ENCODE peak calls at places on chromosome 2, in four cellular contexts. One of them, this sample, is unnamed.

GRCh38 chr2:15770606-15771005 is 169.7 kb upstream of the MYCN start:
- DNase-seq in neural progenitor cell: no peak
- DNase-seq in K562: no peak
- DNase-seq in GM23338: no peak
- DNase-seq in this sample: no peak

GRCh38 chr2:176753752-176754474 is 458.7 kb upstream of the HNRNPA3 start:
- DNase-seq in neural progenitor cell: no peak
- DNase-seq in K562: no peak
- DNase-seq in GM23338: no peak
- DNase-seq in this sample: no peak

GRCh38 chr2:210502997-210503621 is 26.6 kb upstream of the LANCL1 start:
- DNase-seq in neural progenitor cell: peak
- DNase-seq in K562: peak
- DNase-seq in GM23338: peak
- DNase-seq in this sample: peak

GRCh38 chr2:241272298-241272721 is 43.2 kb downstream of the HDLBP start:
- DNase-seq in neural progenitor cell: peak
- DNase-seq in K562: peak
- DNase-seq in GM23338: peak
- DNase-seq in this sample: no peak

GRCh38 chr2:120722603-120723421 is 12.9 kb upstream of the GLI2 start:
- DNase-seq in neural progenitor cell: peak
- DNase-seq in K562: no peak
- DNase-seq in GM23338: no peak
- DNase-seq in this sample: no peak

GRCh38 chr2:143936758-143937562 is 583.0 kb downstream of the ZEB2 start:
- DNase-seq in neural progenitor cell: peak
- DNase-seq in K562: no peak
- DNase-seq in GM23338: peak
- DNase-seq in this sample: peak

GRCh38 chr2:30134582-30134981 is 12.2 kb upstream of the YPEL5 start:
- DNase-seq in neural progenitor cell: no peak
- DNase-seq in K562: no peak
- DNase-seq in GM23338: no peak
- DNase-seq in this sample: no peak

GRCh38 chr2:238272156-238272555 is 16.3 kb downstream of the PER2 start:
- DNase-seq in neural progenitor cell: no peak
- DNase-seq in K562: no peak
- DNase-seq in GM23338: no peak
- DNase-seq in this sample: no peak

GRCh38 chr2:120262761-120263428 is 10.2 kb downstream of the RALB start:
- DNase-seq in neural progenitor cell: peak
- DNase-seq in K562: peak
- DNase-seq in GM23338: no peak
- DNase-seq in this sample: no peak

GRCh38 chr2:240397542-240397916 is 37.9 kb upstream of the GPC1 start:
- DNase-seq in neural progenitor cell: no peak
- DNase-seq in K562: no peak
- DNase-seq in GM23338: no peak
- DNase-seq in this sample: no peak

GRCh38 chr2:201962766-201963555 is 70.7 kb upstream of the FZD7 start:
- DNase-seq in neural progenitor cell: no peak
- DNase-seq in K562: no peak
- DNase-seq in GM23338: no peak
- DNase-seq in this sample: no peak

GRCh38 chr2:237482485-237482884 is 4.6 kb upstream of the MLPH start:
- DNase-seq in neural progenitor cell: no peak
- DNase-seq in K562: no peak
- DNase-seq in GM23338: no peak
- DNase-seq in this sample: no peak

GRCh38 chr2:17976871-17977746 is 98.6 kb downstream of the KCNS3 start:
- DNase-seq in neural progenitor cell: no peak
- DNase-seq in K562: no peak
- DNase-seq in GM23338: no peak
- DNase-seq in this sample: no peak

GRCh38 chr2:239751719-239752355 is 273.3 kb downstream of the NDUFA10 start:
- DNase-seq in neural progenitor cell: no peak
- DNase-seq in K562: no peak
- DNase-seq in GM23338: no peak
- DNase-seq in this sample: no peak

GRCh38 chr2:28206786-28207185 is 185.9 kb upstream of the FOSL2 start:
- DNase-seq in neural progenitor cell: no peak
- DNase-seq in K562: no peak
- DNase-seq in GM23338: no peak
- DNase-seq in this sample: no peak

GRCh38 chr2:187470698-187471097 is 22.6 kb upstream of the CALCRL start:
- DNase-seq in neural progenitor cell: no peak
- DNase-seq in K562: no peak
- DNase-seq in GM23338: no peak
- DNase-seq in this sample: no peak

GRCh38 chr2:187477041-187477440 is 29.0 kb upstream of the CALCRL start:
- DNase-seq in neural progenitor cell: no peak
- DNase-seq in K562: no peak
- DNase-seq in GM23338: no peak
- DNase-seq in this sample: no peak

GRCh38 chr2:187478719-187479118 is 30.7 kb upstream of the CALCRL start:
- DNase-seq in neural progenitor cell: no peak
- DNase-seq in K562: no peak
- DNase-seq in GM23338: no peak
- DNase-seq in this sample: no peak

GRCh38 chr2:187481543-187481942 is 33.5 kb upstream of the CALCRL start:
- DNase-seq in neural progenitor cell: no peak
- DNase-seq in K562: no peak
- DNase-seq in GM23338: no peak
- DNase-seq in this sample: no peak

DNA sequence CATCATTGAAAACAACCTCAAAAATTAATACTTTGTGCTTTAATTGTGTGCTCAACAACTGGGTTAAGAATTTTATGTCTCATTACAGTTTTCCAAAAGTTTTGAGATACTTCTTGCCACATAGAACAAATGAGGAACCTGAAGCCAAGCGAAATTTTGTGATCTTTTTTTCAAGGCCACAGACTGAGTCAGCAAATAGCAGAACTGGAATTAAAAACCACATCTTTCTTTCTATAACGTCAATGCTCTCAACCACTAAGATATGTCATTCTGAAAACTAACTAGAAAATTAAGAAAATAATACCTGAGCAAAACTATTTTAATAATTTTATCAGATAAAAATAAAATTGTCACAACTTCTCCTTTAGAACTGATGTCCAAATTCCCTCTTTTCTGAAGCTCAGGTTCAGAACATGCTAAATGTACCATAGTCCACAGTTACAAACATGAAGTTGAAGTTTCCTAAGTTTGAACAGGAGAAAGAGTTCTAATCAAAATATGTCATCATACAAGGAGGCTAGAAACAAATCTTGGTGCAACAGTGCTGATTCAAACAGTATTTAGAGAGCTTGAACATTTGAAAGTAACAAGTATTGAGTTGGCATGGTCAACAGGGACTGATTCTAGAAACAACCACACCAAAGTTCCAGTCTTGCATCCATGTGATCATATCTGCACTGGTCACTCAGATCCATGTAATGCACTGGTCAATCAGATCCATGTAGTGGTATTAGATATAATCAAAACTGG is 27.6 kb upstream of the CALCRL start:
- DNase-seq in neural progenitor cell: no peak
- DNase-seq in K562: no peak
- DNase-seq in GM23338: no peak
- DNase-seq in this sample: no peak
- H3K27ac ChIP-seq in neural progenitor cell: no peak
- H3K27ac ChIP-seq in K562: no peak
- H3K27ac ChIP-seq in GM23338: no peak
- H3K27ac ChIP-seq in this sample: no peak

GRCh38 chr2:223959688-223960087 is 2.4 kb downstream of the MRPL44 start:
- DNase-seq in neural progenitor cell: no peak
- DNase-seq in K562: no peak
- DNase-seq in GM23338: no peak
- DNase-seq in this sample: no peak
- H3K4me3 ChIP-seq in neural progenitor cell: peak
- H3K4me3 ChIP-seq in K562: no peak
- H3K4me3 ChIP-seq in GM23338: no peak
- H3K4me3 ChIP-seq in this sample: peak

GRCh38 chr2:207925601-207926000 is 99.7 kb downstream of the PLEKHM3 start:
- DNase-seq in neural progenitor cell: no peak
- DNase-seq in K562: no peak
- DNase-seq in GM23338: no peak
- DNase-seq in this sample: no peak

GRCh38 chr2:207928079-207928478 is 97.2 kb downstream of the PLEKHM3 start:
- DNase-seq in neural progenitor cell: no peak
- DNase-seq in K562: no peak
- DNase-seq in GM23338: no peak
- DNase-seq in this sample: no peak

GRCh38 chr2:207929923-207930322 is 95.4 kb downstream of the PLEKHM3 start:
- DNase-seq in neural progenitor cell: no peak
- DNase-seq in K562: no peak
- DNase-seq in GM23338: no peak
- DNase-seq in this sample: no peak

GRCh38 chr2:207930747-207931146 is 94.6 kb downstream of the PLEKHM3 start:
- DNase-seq in neural progenitor cell: no peak
- DNase-seq in K562: no peak
- DNase-seq in GM23338: peak
- DNase-seq in this sample: no peak

DNA sequence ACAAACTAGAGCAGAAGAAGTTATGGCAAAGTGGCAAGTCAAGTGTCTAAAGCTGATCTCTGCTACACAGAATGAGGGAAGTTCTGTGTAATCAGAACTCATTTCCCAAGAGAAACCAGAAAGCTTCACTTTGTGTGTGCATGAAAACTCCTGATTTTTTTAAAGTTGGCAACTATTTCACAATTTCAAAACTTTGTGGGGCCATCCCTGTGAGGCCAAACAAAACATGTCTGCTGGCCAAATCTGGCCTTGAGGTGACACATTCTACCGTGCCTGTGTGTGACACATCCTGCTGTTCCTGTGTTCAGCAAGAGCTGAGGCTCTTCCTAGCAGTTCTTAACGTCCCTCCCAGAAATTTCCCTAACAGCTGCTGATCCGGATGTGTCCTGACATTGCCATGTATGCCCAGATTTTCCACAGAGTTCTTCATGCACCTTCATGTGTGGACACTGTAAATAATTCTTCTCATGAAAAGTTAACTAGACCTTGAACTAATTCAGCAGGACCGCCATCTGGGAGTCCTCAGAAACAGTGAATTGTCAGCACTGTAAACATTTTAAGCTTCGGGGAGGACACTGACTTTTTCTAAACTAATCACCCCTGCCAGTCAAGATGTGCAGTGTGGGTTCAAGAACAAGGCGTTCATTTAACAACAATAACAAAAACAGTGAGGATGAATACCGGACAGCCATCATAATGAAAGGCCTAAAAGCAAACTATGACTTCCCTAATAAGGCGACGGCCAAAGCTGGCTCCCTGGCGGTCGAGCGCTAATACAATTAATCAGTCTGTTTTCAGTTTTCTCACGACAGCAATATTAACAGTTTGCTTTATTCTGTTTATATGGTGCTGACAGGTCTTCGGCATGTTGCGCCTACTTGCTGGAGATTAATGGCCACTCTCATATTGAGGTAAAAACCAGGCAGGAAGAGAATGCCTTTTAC is 98.9 kb downstream of the PLEKHM3 start:
- DNase-seq in neural progenitor cell: no peak
- DNase-seq in K562: peak
- DNase-seq in GM23338: no peak
- DNase-seq in this sample: no peak
- H3K27ac ChIP-seq in neural progenitor cell: no peak
- H3K27ac ChIP-seq in K562: no peak
- H3K27ac ChIP-seq in GM23338: no peak
- H3K27ac ChIP-seq in this sample: no peak

GRCh38 chr2:196533998-196534397 is 105.5 kb upstream of the CCDC150 start:
- DNase-seq in neural progenitor cell: no peak
- DNase-seq in K562: no peak
- DNase-seq in GM23338: no peak
- DNase-seq in this sample: no peak
- H3K4me3 ChIP-seq in neural progenitor cell: no peak
- H3K4me3 ChIP-seq in K562: no peak
- H3K4me3 ChIP-seq in GM23338: no peak
- H3K4me3 ChIP-seq in this sample: no peak

GRCh38 chr2:204718607-204719006 is 173.3 kb downstream of the PARD3B start:
- DNase-seq in neural progenitor cell: no peak
- DNase-seq in K562: no peak
- DNase-seq in GM23338: no peak
- DNase-seq in this sample: no peak

GRCh38 chr2:204717591-204717990 is 172.3 kb downstream of the PARD3B start:
- DNase-seq in neural progenitor cell: no peak
- DNase-seq in K562: no peak
- DNase-seq in GM23338: no peak
- DNase-seq in this sample: no peak

GRCh38 chr2:204715332-204715731 is 170.1 kb downstream of the PARD3B start:
- DNase-seq in neural progenitor cell: no peak
- DNase-seq in K562: no peak
- DNase-seq in GM23338: no peak
- DNase-seq in this sample: no peak

GRCh38 chr2:204713211-204713610 is 167.9 kb downstream of the PARD3B start:
- DNase-seq in neural progenitor cell: no peak
- DNase-seq in K562: no peak
- DNase-seq in GM23338: no peak
- DNase-seq in this sample: no peak
- H3K27ac ChIP-seq in neural progenitor cell: no peak
- H3K27ac ChIP-seq in K562: no peak
- H3K27ac ChIP-seq in GM23338: no peak
- H3K27ac ChIP-seq in this sample: no peak

DNA sequence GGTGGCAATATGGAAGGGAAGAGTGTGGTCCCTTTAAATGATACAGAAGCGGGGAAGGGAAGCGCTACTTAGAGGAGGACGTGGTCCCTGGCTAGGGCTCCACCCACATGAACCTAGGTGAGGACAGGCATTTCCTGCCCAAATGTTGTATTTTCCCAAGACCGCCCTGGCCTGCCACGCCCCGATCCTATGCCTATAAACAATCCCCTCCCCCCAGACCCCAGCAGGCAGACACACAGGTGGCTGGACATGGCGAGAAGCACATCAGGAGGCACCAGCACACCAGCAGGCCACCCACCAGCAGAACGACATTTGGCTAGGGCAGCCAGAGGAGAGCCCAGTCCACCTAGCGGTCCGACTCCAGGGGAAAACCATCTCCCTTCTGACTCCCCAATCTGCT is 47.2 kb downstream of the METTL8 start:
- DNase-seq in neural progenitor cell: no peak
- DNase-seq in K562: no peak
- DNase-seq in GM23338: peak
- DNase-seq in this sample: no peak
- H3K4me3 ChIP-seq in neural progenitor cell: no peak
- H3K4me3 ChIP-seq in K562: no peak
- H3K4me3 ChIP-seq in GM23338: peak
- H3K4me3 ChIP-seq in this sample: no peak

GRCh38 chr2:216636570-216637450 is 3.6 kb downstream of the IGFBP2 start:
- DNase-seq in neural progenitor cell: peak
- DNase-seq in K562: peak
- DNase-seq in GM23338: peak
- DNase-seq in this sample: no peak
- H3K27ac ChIP-seq in neural progenitor cell: peak
- H3K27ac ChIP-seq in K562: no peak
- H3K27ac ChIP-seq in GM23338: peak
- H3K27ac ChIP-seq in this sample: no peak

This sample was measured in CD4-positive, CD25-positive, alpha-beta regulatory T cell.